ENCODE peak calls at places on chromosomes 6 and 20, in nine cellular contexts. V is lower lobe of right lung, Q is HCT116, A is pancreas, E is SJSA1, O is lung, G is upper lobe of right lung, R is GM23248, S is breast epithelium. C is an unnamed sample.
A peak's percentile ranks its signal among the peaks of the same experiment; 100 is the strongest.

GRCh38 chr20:3432844-3433243 is 25.4 kb upstream of the DNAAF9 start:
- DNase-seq in O (no peak), E (no peak), S (no peak), G (no peak), R (no peak), A (no peak), V (no peak), Q (no peak), C (no peak)

GRCh38 chr6:42901538-42901957 is 14.3 kb upstream of the PTCRA start:
- DNase-seq in S (peak; percentile 77), G (peak; percentile 80), Q (peak; percentile 83), A (peak; percentile 88), O (peak; percentile 89), R (peak; percentile 82), E (peak; percentile 79), V (peak; percentile 83), C (peak; percentile 94)

GRCh38 chr20:53797085-53797484 is 203.4 kb upstream of the ZNF217 start:
- DNase-seq in G (no peak), Q (no peak), E (no peak), O (no peak), R (no peak), A (no peak), S (no peak), V (no peak), C (no peak)

GRCh38 chr6:160057080-160057479 is 64.5 kb upstream of the SLC22A1 start:
- DNase-seq in Q (no peak), S (no peak), R (no peak), V (no peak), O (no peak), E (no peak), A (no peak), G (no peak), C (no peak)

GRCh38 chr20:32078777-32079176 is 26.7 kb downstream of the HCK start:
- DNase-seq in R (no peak), S (no peak), E (no peak), V (no peak), O (no peak), G (no peak), Q (no peak), A (no peak), C (no peak)

GRCh38 chr20:11394145-11394833 is 523.4 kb upstream of the BTBD3 start:
- DNase-seq in A (no peak), Q (no peak), S (no peak), R (peak; percentile 95), O (no peak), G (no peak), E (no peak), V (no peak), C (no peak)

GRCh38 chr6:132011582-132011981 is 60.4 kb upstream of the CCN2 start:
- DNase-seq in Q (no peak), O (no peak), S (no peak), G (no peak), E (no peak), R (peak; percentile 45), A (no peak), V (no peak), C (no peak)

GRCh38 chr6:36977470-36977941 is 8.5 kb downstream of the MTCH1 start:
- DNase-seq in G (peak; percentile 62), S (no peak), A (no peak), Q (no peak), V (no peak), R (peak; percentile 46), O (no peak), E (no peak), C (no peak)

GRCh38 chr6:158958504-158959386 is 41.3 kb downstream of the RSPH3 start:
- DNase-seq in E (no peak), S (no peak), R (no peak), Q (no peak), O (no peak), A (no peak), V (no peak), G (no peak), C (no peak)

GRCh38 chr6:147037881-147038280 is 166.3 kb upstream of the STXBP5 start:
- DNase-seq in O (no peak), V (no peak), E (no peak), R (no peak), S (no peak), Q (no peak), G (no peak), A (no peak), C (no peak)

GRCh38 chr6:147061152-147061551 is 143.1 kb upstream of the STXBP5 start:
- DNase-seq in O (no peak), R (no peak), V (no peak), S (no peak), G (no peak), A (no peak), Q (no peak), E (no peak), C (no peak)

GRCh38 chr6:106692823-106693216 is 63.4 kb downstream of the QRSL1 start:
- DNase-seq in G (no peak), O (no peak), A (no peak), Q (no peak), R (no peak), S (no peak), E (no peak), V (no peak), C (no peak)

GRCh38 chr20:44336725-44337380 is at the start of gene R3HDML:
- DNase-seq in E (no peak), R (no peak), O (no peak), G (peak; percentile 58), V (no peak), Q (no peak), A (no peak), S (no peak), C (no peak)

GRCh38 chr6:147528511-147529145 is 20.1 kb downstream of the SAMD5 start:
- DNase-seq in E (no peak), V (no peak), G (no peak), S (no peak), O (no peak), Q (no peak), R (no peak), A (no peak), C (peak; percentile 81)

GRCh38 chr6:89375427-89375868 is 22.9 kb upstream of the UBE2J1 start:
- DNase-seq in E (no peak), S (peak; percentile 73), O (peak; percentile 79), V (peak; percentile 88), R (no peak), Q (no peak), A (peak; percentile 77), G (peak; percentile 86), C (peak; percentile 64)

GRCh38 chr6:85078071-85078470 is 313.7 kb upstream of the TBX18 start:
- DNase-seq in S (no peak), V (no peak), R (peak; percentile 96), A (no peak), O (no peak), G (no peak), Q (peak; percentile 26), E (peak; percentile 70), C (peak; percentile 20)

GRCh38 chr6:158772851-158773371 is 46.3 kb downstream of the EZR start:
- DNase-seq in E (no peak), G (no peak), O (no peak), V (no peak), S (no peak), Q (no peak), A (no peak), R (peak; percentile 81), C (no peak)

GRCh38 chr6:99614430-99615161 is 8.0 kb downstream of the PRDM13 start:
- DNase-seq in R (peak; percentile 38), A (no peak), Q (no peak), S (no peak), E (no peak), O (no peak), V (peak; percentile 51), G (no peak), C (no peak)
- H3K4me3 ChIP-seq in R (peak overlapping the region; percentile 16), A (peak overlapping the region; percentile 39), Q (no peak overlapping the region), S (peak overlapping the region; percentile 52), E (peak overlapping the region; percentile 25), O (no peak overlapping the region), V (peak overlapping the region; percentile 54), G (peak overlapping the region; percentile 48), C (no peak overlapping the region)

GRCh38 chr20:55583036-55583435 is 422.3 kb downstream of the CBLN4 start:
- DNase-seq in G (no peak), O (no peak), Q (no peak), E (no peak), V (no peak), R (no peak), S (no peak), A (no peak), C (no peak)

GRCh38 chr20:55584964-55585363 is 420.4 kb downstream of the CBLN4 start:
- DNase-seq in E (no peak), G (no peak), O (no peak), Q (no peak), S (no peak), R (no peak), A (no peak), V (no peak), C (no peak)

GRCh38 chr20:55586626-55587025 is 418.7 kb downstream of the CBLN4 start:
- DNase-seq in G (no peak), R (no peak), A (no peak), S (no peak), Q (no peak), V (no peak), O (no peak), E (no peak), C (no peak)

GRCh38 chr20:55582498-55582897 is 422.8 kb downstream of the CBLN4 start:
- DNase-seq in S (no peak), V (no peak), O (no peak), E (no peak), Q (no peak), G (no peak), R (no peak), A (no peak), C (no peak)

GRCh38 chr20:55584307-55584706 is 421.0 kb downstream of the CBLN4 start:
- DNase-seq in O (no peak), Q (no peak), A (no peak), G (no peak), S (no peak), V (no peak), E (no peak), R (no peak), C (no peak)
- H3K9me3 ChIP-seq in O (no peaks in the 10 kb centered on the region), Q (peaks cover 15% of the 10 kb centered on the region), A (no peaks in the 10 kb centered on the region), G (no peaks in the 10 kb centered on the region), S (no peaks in the 10 kb centered on the region), V (no peaks in the 10 kb centered on the region), E (peaks cover 5% of the 10 kb centered on the region), R (no peaks in the 10 kb centered on the region), C (no peaks in the 10 kb centered on the region)

GRCh38 chr20:21235713-21236445 is 67.3 kb upstream of the XRN2 start:
- DNase-seq in V (peak; percentile 68), E (peak; percentile 68), G (peak; percentile 78), R (peak; percentile 73), O (peak; percentile 55), S (peak; percentile 55), A (peak; percentile 58), Q (peak; percentile 51), C (peak; percentile 85)
- H3K4me3 ChIP-seq in V (no peak overlapping the region), E (no peak overlapping the region), G (no peak overlapping the region), R (no peak overlapping the region), O (no peak overlapping the region), S (no peak overlapping the region), A (no peak overlapping the region), Q (no peak overlapping the region), C (peak overlapping the region; percentile 45)

GRCh38 chr6:148671952-148672351 is 74.9 kb upstream of the UST start:
- DNase-seq in G (no peak), O (no peak), Q (no peak), V (no peak), E (no peak), A (no peak), R (no peak), S (no peak), C (no peak)

GRCh38 chr6:148667395-148667794 is 79.4 kb upstream of the UST start:
- DNase-seq in O (no peak), S (no peak), V (no peak), E (no peak), A (no peak), G (no peak), Q (no peak), R (no peak), C (no peak)

GRCh38 chr6:148671085-148671484 is 75.7 kb upstream of the UST start:
- DNase-seq in V (no peak), O (no peak), A (no peak), R (no peak), Q (no peak), E (no peak), G (no peak), S (no peak), C (no peak)
- H3K9me3 ChIP-seq in V (peaks cover 22% of the 10 kb centered on the region), O (peaks cover 14% of the 10 kb centered on the region), A (no peaks in the 10 kb centered on the region), R (peaks cover 3% of the 10 kb centered on the region), Q (peaks cover 11% of the 10 kb centered on the region), E (peaks cover 13% of the 10 kb centered on the region), G (peaks cover 18% of the 10 kb centered on the region), S (peaks cover 42% of the 10 kb centered on the region), C (peaks cover 2% of the 10 kb centered on the region)